ENCODE peak calls at places on chromosomes 7 and 10, in four cellular contexts. One of them, this sample, is unnamed.

GRCh38 chr10:132516771-132517725 is 20.5 kb upstream of the INPP5A start:
- DNase-seq in left lung: peak; percentile 93
- DNase-seq in effector memory CD8-positive, alpha-beta T cell: no peak
- DNase-seq in Right ventricle myocardium superior: peak; percentile 94
- DNase-seq in this sample: peak; percentile 78

GRCh38 chr10:128263891-128264688 is 137.9 kb upstream of the MKI67 start:
- DNase-seq in left lung: peak; percentile 43
- DNase-seq in effector memory CD8-positive, alpha-beta T cell: peak; percentile 40
- DNase-seq in Right ventricle myocardium superior: peak; percentile 69
- DNase-seq in this sample: no peak

GRCh38 chr10:33180390-33180789 is 154.1 kb downstream of the NRP1 start:
- DNase-seq in left lung: no peak
- DNase-seq in effector memory CD8-positive, alpha-beta T cell: no peak
- DNase-seq in Right ventricle myocardium superior: no peak
- DNase-seq in this sample: no peak

GRCh38 chr7:45691155-45691656 is 117.0 kb downstream of the ADCY1 start:
- DNase-seq in left lung: no peak
- DNase-seq in effector memory CD8-positive, alpha-beta T cell: no peak
- DNase-seq in Right ventricle myocardium superior: no peak
- DNase-seq in this sample: no peak

GRCh38 chr7:41189866-41190265 is 513.0 kb downstream of the INHBA start:
- DNase-seq in left lung: no peak
- DNase-seq in effector memory CD8-positive, alpha-beta T cell: no peak
- DNase-seq in Right ventricle myocardium superior: no peak
- DNase-seq in this sample: peak; percentile 79

GRCh38 chr7:14836571-14837189 is 65.9 kb downstream of the DGKB start:
- DNase-seq in left lung: no peak
- DNase-seq in effector memory CD8-positive, alpha-beta T cell: no peak
- DNase-seq in Right ventricle myocardium superior: peak; percentile 48
- DNase-seq in this sample: no peak

GRCh38 chr7:5354460-5355279 is 69.0 kb downstream of the TNRC18 start:
- DNase-seq in left lung: no peak
- DNase-seq in effector memory CD8-positive, alpha-beta T cell: no peak
- DNase-seq in Right ventricle myocardium superior: peak; percentile 81
- DNase-seq in this sample: no peak

GRCh38 chr7:36289833-36290661 is 99.6 kb upstream of the ANLN start:
- DNase-seq in left lung: peak; percentile 55
- DNase-seq in effector memory CD8-positive, alpha-beta T cell: no peak
- DNase-seq in Right ventricle myocardium superior: no peak
- DNase-seq in this sample: peak; percentile 32

GRCh38 chr7:2894118-2894940 is 50.2 kb upstream of the GNA12 start:
- DNase-seq in left lung: no peak
- DNase-seq in effector memory CD8-positive, alpha-beta T cell: peak; percentile 43
- DNase-seq in Right ventricle myocardium superior: no peak
- DNase-seq in this sample: no peak

GRCh38 chr10:78774614-78774998 is 294.2 kb upstream of the ZMIZ1 start:
- DNase-seq in left lung: no peak
- DNase-seq in effector memory CD8-positive, alpha-beta T cell: no peak
- DNase-seq in Right ventricle myocardium superior: no peak
- DNase-seq in this sample: no peak

GRCh38 chr7:149854611-149855367 is 16.6 kb downstream of the ZNF862 start:
- DNase-seq in left lung: peak; percentile 78
- DNase-seq in effector memory CD8-positive, alpha-beta T cell: no peak
- DNase-seq in Right ventricle myocardium superior: peak; percentile 77
- DNase-seq in this sample: no peak

GRCh38 chr7:36082910-36083309 is 70.1 kb upstream of the EEPD1 start:
- DNase-seq in left lung: no peak
- DNase-seq in effector memory CD8-positive, alpha-beta T cell: no peak
- DNase-seq in Right ventricle myocardium superior: no peak
- DNase-seq in this sample: no peak

GRCh38 chr7:69934475-69934903 is 336.2 kb downstream of the AUTS2 start:
- DNase-seq in left lung: no peak
- DNase-seq in effector memory CD8-positive, alpha-beta T cell: no peak
- DNase-seq in Right ventricle myocardium superior: no peak
- DNase-seq in this sample: no peak

GRCh38 chr10:46992794-46993552 is 81.7 kb downstream of the PTPN20 start:
- DNase-seq in left lung: peak; percentile 40
- DNase-seq in effector memory CD8-positive, alpha-beta T cell: no peak
- DNase-seq in Right ventricle myocardium superior: peak; percentile 54
- DNase-seq in this sample: no peak

GRCh38 chr10:58755688-58756087 is 243.0 kb downstream of the BICC1 start:
- DNase-seq in left lung: no peak
- DNase-seq in effector memory CD8-positive, alpha-beta T cell: no peak
- DNase-seq in Right ventricle myocardium superior: no peak
- DNase-seq in this sample: no peak

GRCh38 chr7:29284586-29285450 is 90.2 kb downstream of the CHN2 start:
- DNase-seq in left lung: no peak
- DNase-seq in effector memory CD8-positive, alpha-beta T cell: no peak
- DNase-seq in Right ventricle myocardium superior: no peak
- DNase-seq in this sample: no peak

GRCh38 chr7:121940907-121941306 is 67.9 kb downstream of the PTPRZ1 start:
- DNase-seq in left lung: no peak
- DNase-seq in effector memory CD8-positive, alpha-beta T cell: no peak
- DNase-seq in Right ventricle myocardium superior: no peak
- DNase-seq in this sample: no peak

GRCh38 chr10:33559105-33559504 is 224.6 kb upstream of the NRP1 start:
- DNase-seq in left lung: no peak
- DNase-seq in effector memory CD8-positive, alpha-beta T cell: no peak
- DNase-seq in Right ventricle myocardium superior: no peak
- DNase-seq in this sample: no peak

GRCh38 chr10:103879409-103879808 is 24.0 kb upstream of the SH3PXD2A start:
- DNase-seq in left lung: no peak
- DNase-seq in effector memory CD8-positive, alpha-beta T cell: no peak
- DNase-seq in Right ventricle myocardium superior: no peak
- DNase-seq in this sample: no peak

GRCh38 chr10:12799746-12800145 is 201.8 kb downstream of the CCDC3 start:
- DNase-seq in left lung: no peak
- DNase-seq in effector memory CD8-positive, alpha-beta T cell: no peak
- DNase-seq in Right ventricle myocardium superior: no peak
- DNase-seq in this sample: no peak

GRCh38 chr7:76260171-76260703 is 42.2 kb upstream of the HSPB1 start:
- DNase-seq in left lung: no peak
- DNase-seq in effector memory CD8-positive, alpha-beta T cell: peak; percentile 24
- DNase-seq in Right ventricle myocardium superior: no peak
- DNase-seq in this sample: no peak

GRCh38 chr7:135770139-135770710 is 21.6 kb upstream of the FAM180A start:
- DNase-seq in left lung: no peak
- DNase-seq in effector memory CD8-positive, alpha-beta T cell: no peak
- DNase-seq in Right ventricle myocardium superior: no peak
- DNase-seq in this sample: no peak

GRCh38 chr10:85993140-85993539 is 373.5 kb downstream of the GRID1 start:
- DNase-seq in left lung: no peak
- DNase-seq in effector memory CD8-positive, alpha-beta T cell: no peak
- DNase-seq in Right ventricle myocardium superior: no peak
- DNase-seq in this sample: no peak

GRCh38 chr7:45920543-45921380 is at the start of gene IGFBP3:
- DNase-seq in left lung: no peak
- DNase-seq in effector memory CD8-positive, alpha-beta T cell: no peak
- DNase-seq in Right ventricle myocardium superior: peak; percentile 72
- DNase-seq in this sample: no peak

GRCh38 chr10:122034149-122034756 is 45.3 kb downstream of the TACC2 start:
- DNase-seq in left lung: no peak
- DNase-seq in effector memory CD8-positive, alpha-beta T cell: no peak
- DNase-seq in Right ventricle myocardium superior: no peak
- DNase-seq in this sample: no peak

GRCh38 chr10:95814011-95814727 is 58.2 kb downstream of the ENTPD1 start:
- DNase-seq in left lung: no peak
- DNase-seq in effector memory CD8-positive, alpha-beta T cell: no peak
- DNase-seq in Right ventricle myocardium superior: no peak
- DNase-seq in this sample: no peak

This sample was measured in RWPE2.